ENCODE peak calls at places on chromosome 15, in seven cellular contexts. W is adrenal gland; D is fibroblast of lung; M is naive thymus-derived CD8-positive, alpha-beta T cell; T is CD8-positive, alpha-beta T cell; Z is effector CD4-positive, alpha-beta T cell; V is foreskin keratinocyte. L is an unnamed sample.

GRCh38 chr15:33454996-33455395 is 144.2 kb downstream of the RYR3 start:
- DNase-seq in T (no peak), W (no peak), D (no peak), Z (no peak), M (no peak), V (no peak), L (no peak)

GRCh38 chr15:42184313-42184712 is 23.8 kb downstream of the VPS39 start:
- DNase-seq in M (no peak), Z (no peak), D (no peak), W (no peak), V (no peak), T (no peak), L (no peak)

GRCh38 chr15:58360421-58361090 is 71.2 kb upstream of the LIPC start:
- DNase-seq in M (no peak), V (no peak), D (peak), T (no peak), W (no peak), Z (no peak), L (no peak)

GRCh38 chr15:31399544-31400171 is 73.0 kb downstream of the KLF13 start:
- DNase-seq in T (no peak), Z (no peak), V (no peak), D (no peak), W (no peak), M (no peak), L (no peak)

GRCh38 chr15:64453689-64454037 is 6.7 kb upstream of the ZNF609 start:
- DNase-seq in Z (no peak), V (no peak), M (no peak), D (peak), W (no peak), T (no peak), L (no peak)

GRCh38 chr15:92705693-92706618 is 50.4 kb upstream of the FAM174B start:
- DNase-seq in D (no peak), V (no peak), M (no peak), W (no peak), Z (no peak), T (no peak), L (no peak)

GRCh38 chr15:87764461-87765236 is 491.9 kb downstream of the NTRK3 start:
- DNase-seq in M (no peak), T (no peak), D (no peak), Z (no peak), W (no peak), V (peak), L (peak)

GRCh38 chr15:98394546-98394945 is 253.8 kb upstream of the IGF1R start:
- DNase-seq in W (no peak), T (no peak), Z (no peak), V (no peak), D (no peak), M (no peak), L (peak)

L was measured in GM23338.